ENCODE peak calls at places on chromosomes 7 and 10, in five cellular contexts. R, Y, G, X and J are unnamed samples.

GRCh38 chr10:25815236-25815635 is 118.8 kb upstream of the MYO3A start:
- DNase-seq in R (no peak), Y (no peak), G (no peak), X (no peak), J (no peak)

GRCh38 chr7:54394877-54395276 is 147.3 kb upstream of the VSTM2A start:
- DNase-seq in R (no peak), Y (no peak), G (no peak), X (no peak), J (no peak)

GRCh38 chr10:25912796-25913195 is 21.2 kb upstream of the MYO3A start:
- DNase-seq in R (no peak), Y (no peak), G (no peak), X (no peak), J (no peak)

GRCh38 chr7:106039486-106040060 is 72.5 kb downstream of the SYPL1 start:
- DNase-seq in R (no peak), Y (no peak), G (peak), X (no peak), J (no peak)

GRCh38 chr7:117169907-117170306 is 153.0 kb downstream of the WNT2 start:
- DNase-seq in R (no peak), Y (no peak), G (no peak), X (no peak), J (no peak)

GRCh38 chr7:30694218-30694745 is 12.0 kb upstream of the CRHR2 start:
- DNase-seq in R (no peak), Y (no peak), G (no peak), X (no peak), J (no peak)

GRCh38 chr7:130273081-130273699 is 6.5 kb downstream of the CPA2 start:
- DNase-seq in R (peak), Y (no peak), G (peak), X (no peak), J (peak)

GRCh38 chr7:42611961-42612360 is 299.9 kb downstream of the C7orf25 start:
- DNase-seq in R (no peak), Y (no peak), G (no peak), X (no peak), J (no peak)

GRCh38 chr7:2732959-2733584 is 45.1 kb downstream of the AMZ1 start:
- DNase-seq in R (no peak), Y (no peak), G (no peak), X (peak), J (no peak)

GRCh38 chr10:62658516-62658915 is 146.0 kb upstream of the ADO start:
- DNase-seq in R (no peak), Y (no peak), G (no peak), X (no peak), J (no peak)

GRCh38 chr7:40303996-40304395 is 169.2 kb downstream of the SUGCT start:
- DNase-seq in R (no peak), Y (no peak), G (no peak), X (no peak), J (no peak)

GRCh38 chr7:140402178-140402835 is 1.6 kb upstream of the RAB19 start:
- DNase-seq in R (no peak), Y (no peak), G (peak), X (no peak), J (no peak)

GRCh38 chr10:32229170-32229569 is 117.8 kb downstream of the EPC1 start:
- DNase-seq in R (no peak), Y (no peak), G (no peak), X (no peak), J (no peak)

GRCh38 chr10:119910689-119911088 is 18.2 kb downstream of the SEC23IP start:
- DNase-seq in R (no peak), Y (no peak), G (no peak), X (no peak), J (no peak)

GRCh38 chr7:39288303-39288702 is 277.9 kb upstream of the YAE1 start:
- DNase-seq in R (no peak), Y (no peak), G (no peak), X (no peak), J (no peak)

GRCh38 chr10:60663850-60664249 is 114.4 kb upstream of the CDK1 start:
- DNase-seq in R (no peak), Y (no peak), G (no peak), X (no peak), J (no peak)

GRCh38 chr10:113331971-113332370 is 220.9 kb upstream of the HABP2 start:
- DNase-seq in R (no peak), Y (no peak), G (no peak), X (no peak), J (no peak)

GRCh38 chr10:124748206-124748605 is 4.0 kb upstream of the FAM53B start:
- DNase-seq in R (no peak), Y (no peak), G (no peak), X (no peak), J (no peak)

GRCh38 chr10:27564880-27565279 is 60.8 kb downstream of the RAB18 start:
- DNase-seq in R (no peak), Y (no peak), G (no peak), X (no peak), J (no peak)

GRCh38 chr10:67875340-67876238 is 8.9 kb upstream of the SIRT1 start:
- DNase-seq in R (no peak), Y (no peak), G (no peak), X (no peak), J (no peak)

GRCh38 chr7:128410092-128410665 is 397 bp upstream of the IMPDH1 start:
- DNase-seq in R (no peak), Y (peak), G (peak), X (no peak), J (no peak)

GRCh38 chr7:41891967-41892755 is 189.3 kb upstream of the INHBA start:
- DNase-seq in R (no peak), Y (no peak), G (no peak), X (no peak), J (no peak)

GRCh38 chr7:1696671-1697498 is 26.8 kb downstream of the ELFN1 start:
- DNase-seq in R (no peak), Y (no peak), G (no peak), X (no peak), J (peak)

GRCh38 chr10:6305762-6306321 is 103.1 kb downstream of the PFKFB3 start:
- DNase-seq in R (no peak), Y (no peak), G (no peak), X (no peak), J (no peak)

GRCh38 chr7:66781408-66782090 is 41.0 kb downstream of the RABGEF1 start:
- DNase-seq in R (no peak), Y (no peak), G (no peak), X (no peak), J (no peak)

GRCh38 chr10:28954211-28954610 is 276.9 kb downstream of the BAMBI start:
- DNase-seq in R (no peak), Y (no peak), G (no peak), X (no peak), J (no peak)

GRCh38 chr10:61409132-61409531 is 44.0 kb downstream of the TMEM26 start:
- DNase-seq in R (no peak), Y (no peak), G (no peak), X (no peak), J (no peak)

GRCh38 chr10:119509909-119510451 is 32.5 kb downstream of the RGS10 start:
- DNase-seq in R (no peak), Y (no peak), G (no peak), X (no peak), J (no peak)